ENCODE peak calls at places on chromosomes 1 and 21, in six cellular contexts. G, R, N, D, P and A are unnamed samples.
A peak's percentile ranks its signal among the peaks of the same experiment; 100 is the strongest.

GRCh38 chr1:239913141-239913585 is 178.5 kb upstream of the FMN2 start:
- DNase-seq in G (no peak), R (no peak), N (no peak), D (no peak), P (no peak), A (no peak)

GRCh38 chr1:156926175-156926574 is 5.7 kb downstream of the LRRC71 start:
- DNase-seq in G (peak; percentile 45), R (no peak), N (peak; percentile 72), D (peak; percentile 51), P (no peak), A (peak; percentile 74)

GRCh38 chr1:23384312-23385058 is 14.8 kb upstream of the ZNF436 start:
- DNase-seq in G (no peak), R (no peak), N (peak; percentile 68), D (peak; percentile 82), P (no peak), A (peak; percentile 97)

GRCh38 chr1:27519341-27520258 is 29.6 kb upstream of the WASF2 start:
- DNase-seq in G (no peak), R (no peak), N (no peak), D (no peak), P (no peak), A (no peak)

GRCh38 chr1:203769505-203770343 is 4.7 kb downstream of the LAX1 start:
- DNase-seq in G (no peak), R (peak; percentile 85), N (peak; percentile 83), D (peak; percentile 93), P (peak; percentile 25), A (peak; percentile 99)

GRCh38 chr1:230109871-230110667 is 43.0 kb downstream of the GALNT2 start:
- DNase-seq in G (peak; percentile 58), R (no peak), N (no peak), D (no peak), P (no peak), A (no peak)

GRCh38 chr1:217078959-217079358 is 355.7 kb upstream of the ESRRG start:
- DNase-seq in G (no peak), R (no peak), N (no peak), D (no peak), P (no peak), A (no peak)

GRCh38 chr21:42009018-42009830 is 936 bp downstream of the ZBTB21 start:
- DNase-seq in G (peak; percentile 33), R (peak; percentile 80), N (peak; percentile 41), D (peak; percentile 71), P (peak; percentile 6), A (peak; percentile 28)

GRCh38 chr1:213286235-213286634 is 235.2 kb downstream of the RPS6KC1 start:
- DNase-seq in G (no peak), R (no peak), N (no peak), D (peak; percentile 3), P (no peak), A (no peak)
- TF ChIP-seq CTCF in G (no peak), R (no peak), N (peak; percentile 44), D (peak; percentile 41), P (no peak), A (no peak)

GRCh38 chr1:3454811-3455618 is 550 bp downstream of the ARHGEF16 start:
- DNase-seq in G (no peak), R (no peak), N (no peak), D (no peak), P (no peak), A (no peak)
- H3K4me3 ChIP-seq in G (peak overlapping the region; percentile 23), R (peak overlapping the region; percentile 50), N (peak overlapping the region; percentile 50), D (no peak overlapping the region), P (peak overlapping the region; percentile 58), A (peak overlapping the region; percentile 34)

GRCh38 chr1:77759090-77760028 is at the start of gene USP33:
- DNase-seq in G (peak; percentile 89), R (peak; percentile 92), N (peak; percentile 73), D (peak; percentile 63), P (peak; percentile 46), A (peak; percentile 84)
- TF ChIP-seq CTCF in G (no peak), R (no peak), N (no peak), D (no peak), P (no peak), A (no peak)

GRCh38 chr1:7948950-7949349 is 8.3 kb upstream of the TNFRSF9 start:
- DNase-seq in G (peak; percentile 52), R (no peak), N (peak; percentile 71), D (peak; percentile 91), P (no peak), A (peak; percentile 86)

GRCh38 chr1:7953850-7954609 is 7.5 kb upstream of the PARK7 start:
- DNase-seq in G (peak; percentile 71), R (peak; percentile 97), N (peak; percentile 93), D (peak; percentile 78), P (peak; percentile 76), A (peak; percentile 82)

GRCh38 chr1:7956218-7957032 is 5.1 kb upstream of the PARK7 start:
- DNase-seq in G (no peak), R (no peak), N (peak; percentile 46), D (peak; percentile 60), P (no peak), A (peak; percentile 36)

GRCh38 chr1:7960165-7960564 is 1.3 kb upstream of the PARK7 start:
- DNase-seq in G (no peak), R (no peak), N (no peak), D (no peak), P (no peak), A (no peak)

GRCh38 chr1:7954683-7955082 is 6.8 kb upstream of the PARK7 start:
- DNase-seq in G (no peak), R (no peak), N (no peak), D (no peak), P (no peak), A (no peak)
- H3K4me3 ChIP-seq in G (peak overlapping the region; percentile 80), R (peak overlapping the region; percentile 82), N (peak overlapping the region; percentile 61), D (peak overlapping the region; percentile 69), P (peak overlapping the region; percentile 73), A (peak overlapping the region; percentile 67)

GRCh38 chr1:94039514-94039870 is 81.5 kb downstream of the ABCA4 start:
- DNase-seq in G (peak; percentile 30), R (peak; percentile 80), N (peak; percentile 88), D (peak; percentile 67), P (peak; percentile 43), A (peak; percentile 81)

GRCh38 chr1:94037392-94038229 is 83.3 kb downstream of the ABCA4 start:
- DNase-seq in G (no peak), R (no peak), N (no peak), D (no peak), P (no peak), A (peak; percentile 88)

GRCh38 chr1:94038511-94038910 is 82.4 kb downstream of the ABCA4 start:
- DNase-seq in G (no peak), R (no peak), N (peak; percentile 54), D (peak; percentile 33), P (no peak), A (no peak)

GRCh38 chr1:94042388-94042787 is 78.6 kb downstream of the ABCA4 start:
- DNase-seq in G (no peak), R (no peak), N (no peak), D (no peak), P (no peak), A (no peak)

GRCh38 chr1:94039871-94040569 is 80.9 kb downstream of the ABCA4 start:
- DNase-seq in G (no peak), R (peak; percentile 79), N (no peak), D (peak; percentile 29), P (no peak), A (no peak)
- TF ChIP-seq CTCF in G (peak; percentile 19), R (no peak), N (no peak), D (no peak), P (no peak), A (no peak)

GRCh38 chr1:3219005-3219724 is 150.2 kb downstream of the PRDM16 start:
- DNase-seq in G (no peak), R (peak; percentile 90), N (peak; percentile 4), D (peak; percentile 15), P (peak; percentile 5), A (no peak)

GRCh38 chr1:3215198-3216045 is 146.4 kb downstream of the PRDM16 start:
- DNase-seq in G (no peak), R (no peak), N (no peak), D (no peak), P (no peak), A (no peak)

GRCh38 chr1:3217887-3218679 is 149.1 kb downstream of the PRDM16 start:
- DNase-seq in G (no peak), R (no peak), N (no peak), D (no peak), P (no peak), A (no peak)

GRCh38 chr1:3219725-3220467 is 150.9 kb downstream of the PRDM16 start:
- DNase-seq in G (no peak), R (no peak), N (no peak), D (no peak), P (no peak), A (no peak)

GRCh38 chr1:3217096-3217724 is 148.2 kb downstream of the PRDM16 start:
- DNase-seq in G (no peak), R (no peak), N (no peak), D (no peak), P (no peak), A (no peak)
- H3K4me3 ChIP-seq in G (no peak overlapping the region), R (peak overlapping the region; percentile 33), N (no peak overlapping the region), D (no peak overlapping the region), P (no peak overlapping the region), A (no peak overlapping the region)